ENCODE peak calls at places on chromosomes 12 and 14, in six cellular contexts. M is cardiac muscle cell, L is brain microvascular endothelial cell, I is aorta, D is lung, Y is MG63. Z is an unnamed sample.

GRCh38 chr14:103782376-103782775 is 65.0 kb downstream of the PPP1R13B start:
- DNase-seq in Y (no peak), D (no peak), I (no peak), L (no peak), M (no peak), Z (no peak)

GRCh38 chr12:14773685-14774073 is 29.6 kb downstream of the WBP11 start:
- DNase-seq in L (no peak), Y (no peak), M (no peak), I (peak), D (no peak), Z (no peak)

GRCh38 chr12:6979021-6979420 is 8.3 kb downstream of the EMG1 start:
- DNase-seq in Y (no peak), I (no peak), D (no peak), L (no peak), M (no peak), Z (no peak)

GRCh38 chr12:3994500-3994899 is 121.3 kb upstream of the PARP11 start:
- DNase-seq in Y (no peak), L (no peak), I (no peak), D (no peak), M (no peak), Z (no peak)

GRCh38 chr12:122127839-122128238 is 46.2 kb downstream of the IL31 start:
- DNase-seq in I (no peak), M (no peak), Y (no peak), D (no peak), L (no peak), Z (no peak)

GRCh38 chr12:49763006-49763591 is 21.7 kb downstream of the TMBIM6 start:
- DNase-seq in Y (peak), D (peak), M (peak), I (peak), L (peak), Z (peak)

GRCh38 chr12:124509676-124510300 is 57.6 kb downstream of the NCOR2 start:
- DNase-seq in M (peak), L (peak), D (no peak), Y (no peak), I (no peak), Z (no peak)

GRCh38 chr14:31025335-31026075 is at the start of gene AP4S1:
- DNase-seq in D (peak), Y (peak), L (no peak), I (peak), M (peak), Z (no peak)

GRCh38 chr14:101177301-101178055 is 274.0 kb upstream of the RTL1 start:
- DNase-seq in Y (no peak), D (no peak), M (no peak), I (no peak), L (no peak), Z (no peak)

GRCh38 chr12:98745578-98746391 is 100.7 kb downstream of the APAF1 start:
- DNase-seq in Y (peak), I (no peak), D (no peak), L (no peak), M (peak), Z (no peak)

GRCh38 chr14:38233218-38233617 is 22.7 kb downstream of the CLEC14A start:
- DNase-seq in M (no peak), D (no peak), Y (no peak), L (no peak), I (no peak), Z (no peak)

GRCh38 chr12:1935700-1936378 is 17.4 kb upstream of the CACNA2D4 start:
- DNase-seq in I (peak), Y (no peak), M (no peak), L (no peak), D (no peak), Z (no peak)

GRCh38 chr12:96218989-96219678 is 25.0 kb downstream of the ELK3 start:
- DNase-seq in M (no peak), I (no peak), D (no peak), L (no peak), Y (no peak), Z (no peak)

GRCh38 chr12:132121283-132121682 is 22.8 kb downstream of the DDX51 start:
- DNase-seq in I (no peak), Y (no peak), L (no peak), D (no peak), M (no peak), Z (no peak)

GRCh38 chr12:118371354-118372282 is 1.1 kb downstream of the TAOK3 start:
- DNase-seq in I (peak), L (no peak), M (peak), D (no peak), Y (peak), Z (no peak)

GRCh38 chr12:22255097-22255496 is 79.4 kb downstream of the ST8SIA1 start:
- DNase-seq in D (no peak), Y (no peak), L (no peak), I (no peak), M (no peak), Z (no peak)

GRCh38 chr12:108694812-108695278 is 36.5 kb downstream of the CORO1C start:
- DNase-seq in D (no peak), I (no peak), M (no peak), Y (peak), L (peak), Z (no peak)

GRCh38 chr12:108699955-108700563 is 31.3 kb downstream of the CORO1C start:
- DNase-seq in L (no peak), I (no peak), D (no peak), M (no peak), Y (no peak), Z (no peak)

GRCh38 chr12:108696111-108696995 is 35.0 kb downstream of the CORO1C start:
- DNase-seq in Y (peak), L (peak), I (no peak), M (no peak), D (no peak), Z (peak)

GRCh38 chr12:108697905-108698304 is 33.4 kb downstream of the CORO1C start:
- DNase-seq in D (no peak), I (no peak), M (no peak), L (no peak), Y (no peak), Z (no peak)

GRCh38 chr12:108696996-108697290 is 34.4 kb downstream of the CORO1C start:
- DNase-seq in D (no peak), I (no peak), L (no peak), M (no peak), Y (no peak), Z (no peak)
- H3K4me3 ChIP-seq in D (no peak), I (no peak), L (no peak), M (no peak), Y (no peak), Z (no peak)

DNA sequence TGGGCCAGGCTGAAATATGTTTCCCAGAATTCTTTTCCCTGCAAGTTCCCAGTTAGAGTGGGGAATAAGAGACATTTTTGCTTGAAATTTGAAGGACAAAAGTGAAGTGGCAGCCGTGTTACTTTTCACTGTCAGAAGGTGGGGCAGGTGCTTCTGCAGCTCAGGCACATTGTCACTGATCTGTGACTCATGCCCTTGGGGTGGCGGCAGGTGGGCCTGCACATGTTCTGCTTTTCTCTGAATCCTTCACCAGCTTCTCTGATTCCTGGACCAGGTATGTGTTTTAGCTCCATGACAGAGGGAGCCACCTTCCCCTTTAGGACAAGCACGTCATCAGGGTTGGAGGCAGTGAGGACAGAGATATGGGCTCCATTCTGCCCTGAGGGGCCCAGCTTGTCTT is 11.7 kb upstream of the KCNA5 start:
- DNase-seq in D (no peak), Y (no peak), L (no peak), M (no peak), I (no peak), Z (no peak)
- H3K4me3 ChIP-seq in D (no peak), Y (no peak), L (no peak), M (no peak), I (no peak), Z (no peak)

GRCh38 chr12:109831365-109831764 is 1.8 kb downstream of the TRPV4 start:
- DNase-seq in L (no peak), M (no peak), Y (no peak), I (no peak), D (no peak), Z (no peak)

GRCh38 chr12:109832534-109833306 is 478 bp downstream of the TRPV4 start:
- DNase-seq in D (no peak), I (no peak), Y (no peak), M (no peak), L (no peak), Z (no peak)

GRCh38 chr12:109831929-109832328 is 1.3 kb downstream of the TRPV4 start:
- DNase-seq in I (no peak), Y (no peak), M (no peak), D (no peak), L (no peak), Z (no peak)

GRCh38 chr12:109835827-109836226 is 2.6 kb upstream of the TRPV4 start:
- DNase-seq in D (no peak), I (no peak), Y (no peak), M (no peak), L (no peak), Z (no peak)

GRCh38 chr12:109833307-109834189 is at the start of gene TRPV4:
- DNase-seq in D (no peak), M (peak), I (no peak), Y (peak), L (no peak), Z (no peak)
- H3K4me3 ChIP-seq in D (peak), M (peak), I (peak), Y (peak), L (peak), Z (no peak)

GRCh38 chr14:69924181-69924580 is 45.0 kb downstream of the SMOC1 start:
- DNase-seq in L (no peak), I (no peak), M (no peak), D (no peak), Y (no peak), Z (no peak)

GRCh38 chr14:69933623-69934275 is 54.5 kb downstream of the SMOC1 start:
- DNase-seq in M (no peak), L (no peak), D (no peak), Y (no peak), I (no peak), Z (no peak)

GRCh38 chr14:69932391-69932790 is 53.2 kb downstream of the SMOC1 start:
- DNase-seq in D (no peak), I (no peak), Y (no peak), L (no peak), M (no peak), Z (no peak)

GRCh38 chr14:69931960-69932359 is 52.7 kb downstream of the SMOC1 start:
- DNase-seq in M (no peak), Y (no peak), I (no peak), D (no peak), L (no peak), Z (peak)

DNA sequence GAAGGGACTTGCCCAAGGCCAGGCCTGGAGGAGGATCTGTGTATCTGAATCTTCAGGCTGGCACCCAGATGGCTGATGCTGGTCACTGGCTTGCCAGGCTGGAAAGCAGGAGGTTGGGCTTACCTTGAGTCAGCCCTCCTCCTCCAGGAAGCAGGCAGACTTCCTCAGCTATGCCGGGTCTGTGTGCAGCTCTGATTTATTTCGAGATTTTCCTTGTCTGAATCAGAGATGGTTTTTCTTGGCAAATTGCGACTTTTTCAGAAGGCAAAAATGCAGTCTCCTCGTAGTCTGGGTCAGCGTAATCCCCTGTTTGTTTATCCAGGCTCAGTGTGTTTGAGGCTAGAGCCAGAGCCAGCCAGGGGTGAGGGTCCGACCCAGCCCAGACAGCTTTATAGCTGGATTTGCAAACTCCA is 48.9 kb downstream of the SMOC1 start:
- DNase-seq in Y (peak), L (peak), I (no peak), D (no peak), M (no peak), Z (no peak)
- H3K4me3 ChIP-seq in Y (no peak), L (no peak), I (no peak), D (no peak), M (no peak), Z (no peak)

GRCh38 chr12:47805417-47805816 is 14.3 kb downstream of the HDAC7 start:
- DNase-seq in I (no peak), M (no peak), D (no peak), L (no peak), Y (peak), Z (no peak)

GRCh38 chr12:47808574-47809380 is 10.9 kb downstream of the HDAC7 start:
- DNase-seq in M (no peak), L (no peak), D (no peak), Y (no peak), I (no peak), Z (no peak)

GRCh38 chr12:47807338-47807737 is 12.4 kb downstream of the HDAC7 start:
- DNase-seq in Y (no peak), I (no peak), L (no peak), D (no peak), M (no peak), Z (no peak)

GRCh38 chr12:47811070-47811391 is 8.7 kb downstream of the HDAC7 start:
- DNase-seq in I (no peak), L (no peak), D (no peak), M (peak), Y (no peak), Z (no peak)

GRCh38 chr12:47808049-47808448 is 11.7 kb downstream of the HDAC7 start:
- DNase-seq in L (peak), Y (no peak), I (peak), M (peak), D (peak), Z (peak)
- H3K4me3 ChIP-seq in L (no peak), Y (no peak), I (no peak), M (no peak), D (no peak), Z (peak)

GRCh38 chr12:27555316-27555715 is 31.3 kb downstream of the PPFIBP1 start:
- DNase-seq in D (no peak), M (no peak), I (no peak), L (no peak), Y (no peak), Z (no peak)
- H3K4me3 ChIP-seq in D (no peak), M (no peak), I (no peak), L (no peak), Y (peak), Z (no peak)

GRCh38 chr14:24430682-24431568 is 1.2 kb downstream of the KHNYN start:
- DNase-seq in Y (peak), I (peak), L (peak), M (no peak), D (no peak), Z (no peak)

GRCh38 chr14:24430143-24430681 is 458 bp downstream of the KHNYN start:
- DNase-seq in D (peak), Y (peak), M (peak), I (peak), L (peak), Z (no peak)

GRCh38 chr14:24434676-24435075 is 4.9 kb downstream of the KHNYN start:
- DNase-seq in Y (no peak), M (no peak), D (no peak), L (no peak), I (no peak), Z (no peak)

GRCh38 chr14:24431569-24432258 is 2.0 kb downstream of the KHNYN start:
- DNase-seq in M (peak), D (peak), L (peak), Y (peak), I (peak), Z (peak)

DNA sequence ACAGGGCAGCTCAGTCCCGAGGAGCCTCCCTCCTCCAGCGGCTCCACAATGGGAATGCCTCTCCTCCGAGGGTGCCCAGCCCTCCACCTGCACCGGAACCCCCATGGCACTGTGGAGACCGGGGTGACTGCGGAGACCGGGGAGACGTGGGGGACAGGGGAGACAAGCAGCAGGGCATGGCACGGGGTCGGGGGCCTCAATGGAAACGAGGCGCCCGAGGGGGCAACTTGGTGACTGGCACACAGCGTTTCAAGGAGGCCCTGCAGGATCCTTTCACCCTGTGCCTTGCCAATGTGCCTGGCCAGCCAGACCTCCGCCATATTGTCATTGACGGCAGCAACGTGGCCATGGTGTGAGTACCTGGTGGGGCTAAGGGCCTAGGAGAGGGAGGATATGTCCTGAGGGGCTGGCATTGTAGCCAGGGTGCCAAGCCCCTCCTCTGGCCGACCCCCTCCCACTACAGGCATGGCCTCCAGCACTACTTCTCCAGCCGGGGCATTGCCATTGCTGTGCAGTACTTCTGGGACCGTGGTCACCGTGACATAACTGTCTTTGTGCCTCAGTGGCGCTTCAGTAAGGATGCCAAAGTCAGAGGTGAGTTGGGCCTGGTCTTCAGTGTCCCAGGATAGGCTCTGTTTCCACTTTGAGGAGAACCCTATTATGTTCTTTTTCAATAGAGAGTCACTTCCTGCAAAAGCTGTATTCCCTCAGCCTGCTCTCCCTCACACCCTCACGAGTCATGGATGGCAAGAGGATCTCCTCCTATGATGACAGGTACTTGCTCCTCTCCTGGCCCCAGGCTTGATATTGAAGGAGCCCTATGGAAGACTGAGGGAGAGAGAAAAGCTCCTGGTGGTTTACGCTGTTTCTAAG is 2.7 kb downstream of the KHNYN start:
- DNase-seq in D (no peak), L (no peak), I (peak), M (no peak), Y (no peak), Z (no peak)
- H3K4me3 ChIP-seq in D (no peak), L (peak), I (no peak), M (no peak), Y (no peak), Z (no peak)

GRCh38 chr14:39232554-39233415 is 930 bp upstream of the MIA2 start:
- DNase-seq in D (no peak), Y (peak), M (no peak), I (peak), L (peak), Z (no peak)

GRCh38 chr14:39230416-39230815 is 3.3 kb upstream of the MIA2 start:
- DNase-seq in D (no peak), Y (no peak), L (no peak), I (no peak), M (no peak), Z (no peak)

GRCh38 chr14:39229222-39229543 is 4.5 kb upstream of the MIA2 start:
- DNase-seq in Y (no peak), M (no peak), L (no peak), I (no peak), D (no peak), Z (peak)

GRCh38 chr14:39229601-39230110 is 4.1 kb upstream of the MIA2 start:
- DNase-seq in M (no peak), Y (no peak), L (no peak), I (no peak), D (no peak), Z (no peak)

DNA sequence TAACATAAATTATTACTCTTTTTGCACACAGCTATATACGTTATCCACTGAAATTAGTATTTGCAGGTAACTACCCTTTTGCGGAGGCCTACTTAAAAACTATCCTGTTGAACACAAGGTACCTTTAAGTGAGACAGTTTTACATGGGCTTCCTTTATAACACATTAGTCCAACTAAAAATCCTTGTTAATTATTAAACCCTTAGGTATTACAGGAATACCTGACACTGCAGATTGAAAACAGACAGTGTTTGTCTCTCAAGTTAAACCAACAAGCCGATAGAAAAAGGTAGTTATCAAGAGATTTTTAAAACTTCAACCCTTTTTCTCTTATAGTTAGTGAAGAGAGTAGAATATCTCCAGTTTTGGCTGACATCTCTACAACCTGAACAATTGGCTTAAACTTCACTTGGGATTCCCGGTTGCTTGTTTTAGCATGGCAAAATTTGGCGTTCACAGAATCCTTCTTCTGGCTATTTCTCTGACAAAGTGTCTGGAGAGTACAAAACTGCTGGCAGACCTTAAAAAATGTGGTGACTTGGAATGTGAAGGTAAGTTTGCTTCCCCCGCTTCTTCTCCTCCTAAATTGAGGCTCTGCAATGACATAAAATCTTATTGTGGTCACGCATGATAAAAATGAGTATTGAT is at the start of gene MIA2:
- DNase-seq in D (no peak), Y (no peak), L (no peak), I (no peak), M (no peak), Z (no peak)
- H3K4me3 ChIP-seq in D (no peak), Y (no peak), L (no peak), I (no peak), M (no peak), Z (no peak)

GRCh38 chr12:51868821-51869489 is 18.9 kb upstream of the ANKRD33 start:
- DNase-seq in D (no peak), M (no peak), Y (no peak), L (no peak), I (no peak), Z (no peak)
- H3K4me3 ChIP-seq in D (no peak), M (peak), Y (no peak), L (peak), I (no peak), Z (no peak)

DNA sequence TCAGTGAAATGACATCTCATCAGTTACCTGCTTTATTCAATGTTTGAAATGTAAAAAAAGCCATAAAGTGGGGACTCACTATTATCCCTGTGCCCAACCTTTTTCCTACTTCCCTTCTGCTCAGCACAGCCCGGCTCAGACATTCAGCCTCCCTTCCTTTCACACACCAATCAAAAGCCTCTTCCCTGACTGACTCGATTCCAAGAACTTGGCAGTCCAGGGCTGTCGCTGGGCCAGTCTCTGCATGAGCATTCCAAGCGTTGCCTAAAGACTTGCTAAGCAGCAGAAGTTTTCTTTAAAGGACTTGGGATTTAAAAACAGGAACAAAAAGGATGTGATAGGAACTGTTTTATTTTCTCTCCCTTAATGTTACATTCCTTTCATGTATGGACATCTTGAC is 22.7 kb downstream of the ITPR2 start:
- DNase-seq in M (peak), Y (peak), I (peak), L (peak), D (no peak), Z (no peak)
- H3K4me3 ChIP-seq in M (no peak), Y (peak), I (no peak), L (no peak), D (no peak), Z (no peak)